ENCODE peak calls at places on chromosome 4, in four cellular contexts. One of them, this sample, is unnamed. For H3K4me1, the result is how much of the 10 kb centered on the place peaks cover.

GRCh38 chr4:118969359-118969758 is 80.7 kb downstream of the SYNPO2 start:
- DNase-seq in HCT116: peak
- DNase-seq in HepG2: peak
- DNase-seq in K562: no peak
- DNase-seq in this sample: no peak

GRCh38 chr4:106056914-106057313 is 161.6 kb downstream of the NPNT start:
- DNase-seq in HCT116: no peak
- DNase-seq in HepG2: no peak
- DNase-seq in K562: no peak
- DNase-seq in this sample: no peak

GRCh38 chr4:7326693-7327340 is 107.9 kb downstream of the PSAPL1 start:
- DNase-seq in HCT116: no peak
- DNase-seq in HepG2: no peak
- DNase-seq in K562: no peak
- DNase-seq in this sample: no peak

GRCh38 chr4:128288689-128289106 is 1.1 kb upstream of the PGRMC2 start:
- DNase-seq in HCT116: no peak
- DNase-seq in HepG2: no peak
- DNase-seq in K562: no peak
- DNase-seq in this sample: no peak

GRCh38 chr4:163157157-163157556 is 9.5 kb downstream of the NAF1 start:
- DNase-seq in HCT116: no peak
- DNase-seq in HepG2: no peak
- DNase-seq in K562: no peak
- DNase-seq in this sample: no peak

GRCh38 chr4:15425520-15425919 is 2.3 kb upstream of the C1QTNF7 start:
- DNase-seq in HCT116: no peak
- DNase-seq in HepG2: no peak
- DNase-seq in K562: no peak
- DNase-seq in this sample: no peak

GRCh38 chr4:45004847-45005565 is 278.6 kb upstream of the GNPDA2 start:
- DNase-seq in HCT116: no peak
- DNase-seq in HepG2: no peak
- DNase-seq in K562: no peak
- DNase-seq in this sample: no peak

GRCh38 chr4:83890231-83890630 is 354.3 kb downstream of the GPAT3 start:
- DNase-seq in HCT116: no peak
- DNase-seq in HepG2: no peak
- DNase-seq in K562: no peak
- DNase-seq in this sample: no peak

GRCh38 chr4:2482693-2483092 is 13.8 kb downstream of the RNF4 start:
- DNase-seq in HCT116: no peak
- DNase-seq in HepG2: peak
- DNase-seq in K562: no peak
- DNase-seq in this sample: no peak

GRCh38 chr4:2483237-2483636 is 14.3 kb downstream of the RNF4 start:
- DNase-seq in HCT116: no peak
- DNase-seq in HepG2: no peak
- DNase-seq in K562: no peak
- DNase-seq in this sample: no peak

GRCh38 chr4:2478220-2478619 is 9.3 kb downstream of the RNF4 start:
- DNase-seq in HCT116: no peak
- DNase-seq in HepG2: no peak
- DNase-seq in K562: no peak
- DNase-seq in this sample: no peak

GRCh38 chr4:2482192-2482591 is 13.3 kb downstream of the RNF4 start:
- DNase-seq in HCT116: no peak
- DNase-seq in HepG2: no peak
- DNase-seq in K562: no peak
- DNase-seq in this sample: no peak

GRCh38 chr4:2480649-2481048 is 11.7 kb downstream of the RNF4 start:
- DNase-seq in HCT116: no peak
- DNase-seq in HepG2: no peak
- DNase-seq in K562: no peak
- DNase-seq in this sample: no peak
- H3K4me1 ChIP-seq in HCT116: under half
- H3K4me1 ChIP-seq in HepG2: half or more
- H3K4me1 ChIP-seq in K562: under half
- H3K4me1 ChIP-seq in this sample: under half

DNA sequence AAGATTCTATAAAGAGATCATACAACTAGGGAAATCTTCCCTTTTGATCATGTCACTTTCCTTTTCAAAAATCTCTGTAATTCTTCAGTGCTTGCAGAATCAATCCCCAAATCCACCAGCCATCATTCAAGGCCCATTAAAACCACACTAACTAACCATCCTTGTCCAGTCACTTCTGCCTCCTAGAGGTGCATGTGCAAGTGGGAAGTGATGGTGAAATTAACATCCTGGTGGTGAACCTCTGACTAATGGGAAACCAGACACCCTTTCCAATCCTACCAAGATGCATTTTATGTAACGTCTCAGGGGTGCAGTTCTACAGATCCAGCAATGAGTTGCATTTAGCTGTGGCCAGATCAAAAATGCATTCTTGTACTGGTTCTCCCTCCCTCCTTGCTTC is 341.8 kb downstream of the RAPGEF2 start:
- DNase-seq in HCT116: no peak
- DNase-seq in HepG2: no peak
- DNase-seq in K562: no peak
- DNase-seq in this sample: no peak
- TF ChIP-seq TCF7L2 in HCT116: no peak
- TF ChIP-seq TCF7L2 in HepG2: no peak
- TF ChIP-seq TCF7L2 in K562: no peak
- TF ChIP-seq TCF7L2 in this sample: no peak

GRCh38 chr4:148021706-148022105 is 289.8 kb downstream of the ARHGAP10 start:
- DNase-seq in HCT116: no peak
- DNase-seq in HepG2: no peak
- DNase-seq in K562: no peak
- DNase-seq in this sample: no peak
- H3K4me1 ChIP-seq in HCT116: under half
- H3K4me1 ChIP-seq in HepG2: under half
- H3K4me1 ChIP-seq in K562: under half
- H3K4me1 ChIP-seq in this sample: under half

DNA sequence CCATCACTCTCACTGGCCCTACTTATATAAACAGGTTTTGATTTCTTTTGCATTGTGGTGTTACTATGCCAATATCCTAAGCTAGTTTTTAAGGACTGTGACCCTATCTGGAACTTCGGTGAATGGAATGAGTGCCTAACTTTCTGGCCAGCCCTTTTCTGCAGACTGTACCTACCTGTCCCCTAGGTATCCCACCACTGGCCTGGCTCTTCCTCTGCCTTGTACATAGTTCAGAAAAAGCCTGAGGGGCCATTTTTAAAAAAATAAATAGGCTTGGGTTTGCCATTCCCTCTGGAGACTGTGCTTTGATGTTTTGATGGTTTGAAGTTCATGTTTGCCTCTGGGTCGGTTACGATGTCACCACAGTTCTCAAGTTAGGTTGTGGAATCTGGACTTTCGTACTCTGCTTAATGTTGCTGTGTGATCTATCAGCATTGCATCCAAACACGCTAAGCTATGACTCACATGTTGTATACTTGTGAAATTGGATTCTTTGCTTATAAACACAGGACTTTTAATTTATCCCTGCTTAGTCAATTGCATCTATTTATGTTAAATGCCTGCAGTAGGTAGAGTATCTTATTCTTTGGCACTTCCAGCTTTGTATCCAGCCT is 182.0 kb downstream of the ANKRD50 start:
- DNase-seq in HCT116: no peak
- DNase-seq in HepG2: peak
- DNase-seq in K562: no peak
- DNase-seq in this sample: no peak
- TF ChIP-seq TCF7L2 in HCT116: no peak
- TF ChIP-seq TCF7L2 in HepG2: peak
- TF ChIP-seq TCF7L2 in K562: no peak
- TF ChIP-seq TCF7L2 in this sample: no peak

DNA sequence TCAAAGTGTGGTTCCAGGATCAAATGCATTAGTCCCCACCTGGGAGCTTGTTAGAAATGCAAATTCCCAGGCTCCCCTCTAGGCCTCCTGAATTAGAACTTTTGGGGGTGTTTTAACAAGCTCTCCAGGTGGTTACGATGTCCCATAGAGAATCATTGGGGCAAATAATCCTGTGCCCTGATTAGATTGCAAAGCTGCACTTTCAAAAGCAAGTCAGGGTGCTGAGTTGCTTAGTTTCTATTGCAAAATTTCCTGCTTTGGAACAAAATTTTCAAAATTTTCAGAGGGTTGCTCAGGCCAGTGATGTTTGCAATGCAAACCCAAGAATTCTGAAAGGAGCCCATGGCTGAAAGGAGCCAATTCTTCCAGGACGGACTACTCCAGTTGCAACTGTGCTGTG is 71.0 kb downstream of the MGST2 start:
- DNase-seq in HCT116: no peak
- DNase-seq in HepG2: no peak
- DNase-seq in K562: no peak
- DNase-seq in this sample: no peak
- H3K4me1 ChIP-seq in HCT116: under half
- H3K4me1 ChIP-seq in HepG2: under half
- H3K4me1 ChIP-seq in K562: under half
- H3K4me1 ChIP-seq in this sample: under half

GRCh38 chr4:103150677-103151076 is 47.5 kb downstream of the CENPE start:
- DNase-seq in HCT116: no peak
- DNase-seq in HepG2: no peak
- DNase-seq in K562: no peak
- DNase-seq in this sample: peak

GRCh38 chr4:103144926-103145325 is 45.3 kb upstream of the BDH2 start:
- DNase-seq in HCT116: no peak
- DNase-seq in HepG2: no peak
- DNase-seq in K562: no peak
- DNase-seq in this sample: no peak
- TF ChIP-seq TCF7L2 in HCT116: no peak
- TF ChIP-seq TCF7L2 in HepG2: no peak
- TF ChIP-seq TCF7L2 in K562: no peak
- TF ChIP-seq TCF7L2 in this sample: no peak

GRCh38 chr4:41977709-41978108 is 3.8 kb upstream of the DCAF4L1 start:
- DNase-seq in HCT116: no peak
- DNase-seq in HepG2: no peak
- DNase-seq in K562: no peak
- DNase-seq in this sample: no peak
- H3K4me1 ChIP-seq in HCT116: under half
- H3K4me1 ChIP-seq in HepG2: under half
- H3K4me1 ChIP-seq in K562: under half
- H3K4me1 ChIP-seq in this sample: under half

GRCh38 chr4:1602621-1603412 is 81.3 kb downstream of the FAM53A start:
- DNase-seq in HCT116: no peak
- DNase-seq in HepG2: no peak
- DNase-seq in K562: no peak
- DNase-seq in this sample: no peak

GRCh38 chr4:1603413-1604135 is 80.5 kb downstream of the FAM53A start:
- DNase-seq in HCT116: no peak
- DNase-seq in HepG2: no peak
- DNase-seq in K562: no peak
- DNase-seq in this sample: no peak

GRCh38 chr4:1601852-1602525 is 82.1 kb downstream of the FAM53A start:
- DNase-seq in HCT116: no peak
- DNase-seq in HepG2: no peak
- DNase-seq in K562: no peak
- DNase-seq in this sample: no peak

GRCh38 chr4:1604181-1604705 is 79.9 kb downstream of the FAM53A start:
- DNase-seq in HCT116: no peak
- DNase-seq in HepG2: no peak
- DNase-seq in K562: peak
- DNase-seq in this sample: no peak

DNA sequence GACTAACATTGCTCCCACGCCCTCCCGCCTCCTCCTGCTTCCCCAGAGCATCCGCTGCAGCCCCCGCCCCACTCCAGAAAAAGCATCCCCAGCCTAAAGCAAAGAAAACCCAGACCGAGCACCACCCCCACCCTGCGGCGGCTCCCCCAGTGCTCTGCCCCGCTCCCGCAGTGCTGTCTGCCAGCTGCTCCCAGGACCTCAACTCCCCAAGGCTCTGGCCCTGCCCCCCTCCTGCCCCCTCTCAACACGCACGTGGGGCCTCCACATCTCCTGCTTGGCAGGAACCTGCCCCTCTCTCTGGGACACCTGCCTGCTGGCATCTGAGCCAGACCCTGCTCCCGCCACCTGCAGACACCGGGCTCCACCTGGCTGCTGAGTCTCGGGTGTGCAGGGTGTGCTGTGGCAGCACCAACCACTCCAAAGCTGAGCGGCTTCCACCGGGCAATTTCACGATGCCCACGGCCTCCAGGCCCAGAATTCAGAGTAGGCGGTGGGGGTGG is 79.4 kb downstream of the FAM53A start:
- DNase-seq in HCT116: no peak
- DNase-seq in HepG2: no peak
- DNase-seq in K562: no peak
- DNase-seq in this sample: no peak
- TF ChIP-seq TCF7L2 in HCT116: no peak
- TF ChIP-seq TCF7L2 in HepG2: no peak
- TF ChIP-seq TCF7L2 in K562: no peak
- TF ChIP-seq TCF7L2 in this sample: no peak

DNA sequence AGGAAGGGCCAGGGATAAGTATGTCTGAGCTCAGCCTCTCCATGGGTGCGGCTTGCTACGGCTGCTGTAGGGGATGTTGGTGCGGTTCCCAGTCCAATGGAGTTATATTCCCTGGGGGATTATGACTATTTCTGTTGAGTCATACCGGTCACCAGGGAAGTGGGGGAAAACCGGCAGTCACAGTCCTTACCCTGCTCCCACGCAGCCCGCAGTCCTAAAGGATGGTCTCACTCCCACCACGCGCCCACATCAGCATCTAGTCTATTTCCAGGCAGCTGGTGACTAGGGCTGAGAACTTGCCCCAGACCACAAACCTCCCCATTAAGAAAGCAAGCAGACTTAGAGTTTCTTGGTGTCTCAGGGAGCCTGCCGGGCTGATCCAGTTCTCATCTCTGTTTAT is 191.6 kb downstream of the VEGFC start:
- DNase-seq in HCT116: no peak
- DNase-seq in HepG2: no peak
- DNase-seq in K562: no peak
- DNase-seq in this sample: no peak
- H3K4me1 ChIP-seq in HCT116: under half
- H3K4me1 ChIP-seq in HepG2: under half
- H3K4me1 ChIP-seq in K562: under half
- H3K4me1 ChIP-seq in this sample: under half

This sample was measured in Panc1.